ENCODE peak calls at places on chromosomes 11 and 22, in seven cellular contexts. I is activated naive CD4-positive, alpha-beta T cell; A is DMS53; M is hepatocyte; P is naive B cell; C is AG04449; R is MCF 10A. L is an unnamed sample.

GRCh38 chr22:17218341-17218740 is 894 bp downstream of the ADA2 start:
- DNase-seq in C (no peak), R (no peak), P (no peak), I (no peak), M (no peak), A (no peak), L (no peak)

GRCh38 chr11:76230392-76230791 is 24.1 kb upstream of the WNT11 start:
- DNase-seq in R (no peak), C (no peak), A (no peak), M (no peak), I (no peak), P (no peak), L (no peak)

GRCh38 chr11:88050247-88050646 is 125.0 kb downstream of the RAB38 start:
- DNase-seq in P (no peak), R (peak), C (no peak), I (no peak), A (peak), M (no peak), L (peak)

GRCh38 chr11:109648804-109649203 is 226.8 kb downstream of the C11orf87 start:
- DNase-seq in P (no peak), A (peak), R (no peak), M (no peak), I (no peak), C (no peak), L (no peak)

GRCh38 chr11:15519124-15519791 is 404.5 kb downstream of the INSC start:
- DNase-seq in A (no peak), M (no peak), I (no peak), R (peak), P (no peak), C (no peak), L (no peak)

GRCh38 chr11:133576351-133576750 is 44.0 kb upstream of the OPCML start:
- DNase-seq in C (no peak), I (no peak), M (no peak), P (no peak), R (no peak), A (peak), L (no peak)

GRCh38 chr22:32631507-32632245 is 157.1 kb downstream of the FBXO7 start:
- DNase-seq in M (no peak), R (no peak), A (no peak), P (no peak), C (no peak), I (no peak), L (no peak)

GRCh38 chr22:46107089-46107664 is 43.1 kb upstream of the PPARA start:
- DNase-seq in R (peak), M (no peak), A (peak), P (no peak), I (no peak), C (no peak), L (peak)

GRCh38 chr11:111540921-111541208 is 345 bp downstream of the LAYN start:
- DNase-seq in M (no peak), C (no peak), R (no peak), A (peak), I (no peak), P (no peak), L (no peak)

GRCh38 chr11:106172389-106172991 is 95.0 kb downstream of the AASDHPPT start:
- DNase-seq in P (no peak), I (no peak), A (no peak), C (no peak), R (no peak), M (peak), L (peak)

GRCh38 chr11:125233116-125233515 is 68.6 kb downstream of the PKNOX2 start:
- DNase-seq in A (no peak), I (no peak), P (no peak), R (no peak), M (no peak), C (no peak), L (no peak)

GRCh38 chr22:22940961-22941605 is 53.5 kb downstream of the IGLL5 start:
- DNase-seq in I (no peak), P (no peak), M (no peak), C (no peak), R (no peak), A (no peak), L (no peak)

GRCh38 chr22:49351761-49352221 is 475.9 kb downstream of the BRD1 start:
- DNase-seq in A (no peak), C (no peak), M (no peak), P (no peak), I (no peak), R (no peak), L (no peak)

GRCh38 chr11:19995131-19995530 is 165.1 kb downstream of the DBX1 start:
- DNase-seq in A (peak), M (peak), P (no peak), R (peak), I (no peak), C (peak), L (peak)

GRCh38 chr11:68469642-68470041 is 9.1 kb downstream of the PPP6R3 start:
- DNase-seq in P (no peak), I (no peak), C (no peak), A (no peak), R (no peak), M (no peak), L (no peak)

GRCh38 chr22:21450320-21450831 is 16.8 kb upstream of the TMEM191C start:
- DNase-seq in I (no peak), M (no peak), R (no peak), P (no peak), C (no peak), A (no peak), L (no peak)

GRCh38 chr11:87215236-87215635 is 177.5 kb downstream of the TMEM135 start:
- DNase-seq in I (no peak), M (no peak), P (no peak), A (peak), C (no peak), R (peak), L (peak)

GRCh38 chr22:35542157-35542971 is 1.7 kb downstream of the RASD2 start:
- DNase-seq in A (no peak), M (no peak), R (no peak), P (no peak), C (no peak), I (no peak), L (no peak)

L was measured in bronchial epithelial cell.